ENCODE peak calls at places on chromosome 21, in seven cellular contexts. S is C1 segment of cervical spinal cord, C is right atrium auricular region, X is NCI-H187 treated with DMSO at 0.1 percent for 48 hours, P is occipital lobe, U is prostate gland, V is GM12865. A is an unnamed sample.

GRCh38 chr21:28111151-28111619 is 881.5 kb downstream of the LTN1 start:
- DNase-seq in U (no peak), C (no peak), V (no peak), P (no peak), X (no peak), S (no peak), A (no peak)

GRCh38 chr21:43905726-43906455 is 40.9 kb downstream of the AGPAT3 start:
- DNase-seq in V (no peak), P (no peak), U (no peak), C (no peak), X (no peak), S (no peak), A (no peak)

GRCh38 chr21:22993144-22993543 is 1994.9 kb downstream of the NCAM2 start:
- DNase-seq in S (no peak), C (no peak), P (no peak), U (no peak), V (no peak), X (no peak), A (no peak)

GRCh38 chr21:32426592-32427051 is 14.1 kb downstream of the EVA1C start:
- DNase-seq in C (no peak), V (no peak), P (no peak), X (no peak), S (peak), U (no peak), A (no peak)

GRCh38 chr21:26965567-26966359 is 1.1 kb downstream of the ADAMTS5 start:
- DNase-seq in V (no peak), S (no peak), P (no peak), X (no peak), C (no peak), U (no peak), A (peak)

GRCh38 chr21:14880922-14881321 is 183.9 kb downstream of the NRIP1 start:
- DNase-seq in U (no peak), V (no peak), C (no peak), S (no peak), P (no peak), X (no peak), A (no peak)

GRCh38 chr21:42262826-42263225 is 43.9 kb downstream of the ABCG1 start:
- DNase-seq in C (peak), U (peak), X (no peak), V (no peak), S (no peak), P (no peak), A (no peak)

GRCh38 chr21:38716942-38717341 is 88.8 kb upstream of the ETS2 start:
- DNase-seq in X (no peak), C (no peak), S (no peak), P (no peak), U (no peak), V (no peak), A (no peak)

GRCh38 chr21:45050361-45050785 is 24.0 kb upstream of the ADARB1 start:
- DNase-seq in C (no peak), S (no peak), P (no peak), X (no peak), U (no peak), V (no peak), A (no peak)

GRCh38 chr21:33703750-33704606 is 61.7 kb downstream of the ITSN1 start:
- DNase-seq in U (no peak), X (no peak), P (no peak), S (no peak), C (no peak), V (no peak), A (no peak)

GRCh38 chr21:44322621-44323325 is 16.4 kb downstream of the CFAP410 start:
- DNase-seq in U (no peak), S (no peak), X (no peak), V (no peak), P (no peak), C (no peak), A (no peak)

GRCh38 chr21:36656138-36656537 is 42.8 kb upstream of the SIM2 start:
- DNase-seq in P (no peak), U (no peak), X (no peak), V (no peak), C (no peak), S (no peak), A (no peak)

GRCh38 chr21:35150562-35151226 is 101.6 kb upstream of the RUNX1 start:
- DNase-seq in S (no peak), P (no peak), U (no peak), C (no peak), V (no peak), X (no peak), A (no peak)

GRCh38 chr21:26032263-26032662 is 138.3 kb downstream of the APP start:
- DNase-seq in P (no peak), V (peak), X (no peak), C (no peak), S (no peak), U (no peak), A (no peak)

A was measured in frontal cortex.